ENCODE peak calls at places on chromosomes 12 and 14, in six cellular contexts. C, F, B, V, R and W are unnamed samples.

GRCh38 chr12:88444481-88444880 is 135.8 kb downstream of the KITLG start:
- DNase-seq in C (no peak), F (no peak), B (no peak), V (no peak), R (no peak), W (no peak)

GRCh38 chr12:47014474-47014873 is 64.9 kb upstream of the PCED1B start:
- DNase-seq in C (no peak), F (no peak), B (peak; percentile 41), V (no peak), R (no peak), W (no peak)

GRCh38 chr14:103158688-103159087 is 35.4 kb downstream of the TNFAIP2 start:
- DNase-seq in C (no peak), F (no peak), B (no peak), V (no peak), R (no peak), W (no peak)

GRCh38 chr12:131383291-131383690 is 327.6 kb upstream of the SFSWAP start:
- DNase-seq in C (no peak), F (no peak), B (no peak), V (no peak), R (no peak), W (no peak)

GRCh38 chr12:26121841-26122680 is 2.8 kb downstream of the BHLHE41 start:
- DNase-seq in C (peak; percentile 46), F (no peak), B (no peak), V (peak; percentile 45), R (peak; percentile 51), W (peak; percentile 34)

GRCh38 chr14:68772761-68773381 is 20.0 kb downstream of the ZFP36L1 start:
- DNase-seq in C (no peak), F (no peak), B (no peak), V (no peak), R (no peak), W (no peak)

GRCh38 chr12:54371328-54372112 is 7.2 kb upstream of the GPR84 start:
- DNase-seq in C (no peak), F (no peak), B (no peak), V (no peak), R (no peak), W (no peak)

GRCh38 chr12:46886541-46887041 is 60.8 kb upstream of the SLC38A4 start:
- DNase-seq in C (no peak), F (no peak), B (no peak), V (no peak), R (no peak), W (no peak)

GRCh38 chr12:50590869-50591268 is 86.1 kb downstream of the DIP2B start:
- DNase-seq in C (no peak), F (no peak), B (no peak), V (no peak), R (no peak), W (no peak)

GRCh38 chr14:68312884-68313725 is 479.8 kb downstream of the ZFP36L1 start:
- DNase-seq in C (peak; percentile 96), F (no peak), B (no peak), V (no peak), R (no peak), W (no peak)

GRCh38 chr12:69608114-69608513 is 2.6 kb downstream of the LRRC10 start:
- DNase-seq in C (no peak), F (no peak), B (no peak), V (no peak), R (no peak), W (no peak)

GRCh38 chr12:100789146-100789545 is 5.4 kb upstream of the ANO4 start:
- DNase-seq in C (no peak), F (no peak), B (peak; percentile 29), V (no peak), R (no peak), W (no peak)

GRCh38 chr12:11228268-11228879 is 41.1 kb downstream of the PRB3 start:
- DNase-seq in C (peak; percentile 63), F (no peak), B (peak; percentile 57), V (peak; percentile 57), R (peak; percentile 83), W (peak; percentile 53)

GRCh38 chr14:26191666-26192065 is 406.2 kb downstream of the NOVA1 start:
- DNase-seq in C (no peak), F (no peak), B (no peak), V (no peak), R (no peak), W (no peak)

GRCh38 chr12:20946732-20947131 is 136.2 kb downstream of the SLCO1B3 start:
- DNase-seq in C (peak; percentile 59), F (no peak), B (peak; percentile 51), V (no peak), R (peak; percentile 84), W (peak; percentile 35)

GRCh38 chr12:26848156-26848825 is 15.3 kb upstream of the ITPR2 start:
- DNase-seq in C (no peak), F (no peak), B (no peak), V (no peak), R (no peak), W (no peak)

GRCh38 chr14:32345311-32345771 is 16.2 kb downstream of the AKAP6 start:
- DNase-seq in C (no peak), F (no peak), B (peak; percentile 14), V (no peak), R (no peak), W (no peak)

GRCh38 chr12:68890701-68891113 is 42.3 kb downstream of the CPM start:
- DNase-seq in C (no peak), F (no peak), B (no peak), V (no peak), R (no peak), W (no peak)

GRCh38 chr12:3821441-3821840 is 51.8 kb downstream of the PARP11 start:
- DNase-seq in C (no peak), F (no peak), B (no peak), V (no peak), R (peak; percentile 84), W (no peak)

GRCh38 chr14:54366726-54367707 is 29.8 kb upstream of the CDKN3 start:
- DNase-seq in C (peak; percentile 58), F (no peak), B (peak; percentile 73), V (no peak), R (peak; percentile 83), W (no peak)

GRCh38 chr14:70873627-70874026 is 33.6 kb upstream of the PCNX1 start:
- DNase-seq in C (peak; percentile 54), F (no peak), B (no peak), V (no peak), R (no peak), W (no peak)
- TF ChIP-seq CTCF in C (no peak), F (no peak), B (no peak), V (no peak), R (peak; percentile 23), W (no peak)

DNA sequence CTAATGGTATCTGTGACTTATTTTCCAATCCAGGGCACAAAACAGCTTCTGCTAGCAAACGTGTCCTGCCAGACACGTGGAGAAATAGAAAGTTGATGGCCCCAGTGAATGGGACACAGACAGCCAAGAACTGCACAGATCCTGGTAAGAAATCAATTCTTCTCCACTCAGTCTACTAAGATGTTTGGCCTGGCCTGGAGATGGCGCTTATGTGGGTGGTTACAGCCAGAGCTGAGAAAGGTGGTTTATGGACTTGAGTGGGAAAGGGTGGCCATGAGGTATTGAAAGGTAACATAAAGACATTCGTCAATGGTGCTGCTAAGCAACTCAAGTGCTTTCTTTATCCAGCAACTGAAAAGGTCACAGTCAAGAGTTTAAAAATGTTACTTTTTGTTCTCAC is 2.9 kb downstream of the SLC24A4 start:
- DNase-seq in C (no peak), F (no peak), B (peak; percentile 18), V (no peak), R (no peak), W (no peak)
- TF ChIP-seq CTCF in C (peak; percentile 6), F (no peak), B (peak; percentile 11), V (no peak), R (peak; percentile 53), W (no peak)

DNA sequence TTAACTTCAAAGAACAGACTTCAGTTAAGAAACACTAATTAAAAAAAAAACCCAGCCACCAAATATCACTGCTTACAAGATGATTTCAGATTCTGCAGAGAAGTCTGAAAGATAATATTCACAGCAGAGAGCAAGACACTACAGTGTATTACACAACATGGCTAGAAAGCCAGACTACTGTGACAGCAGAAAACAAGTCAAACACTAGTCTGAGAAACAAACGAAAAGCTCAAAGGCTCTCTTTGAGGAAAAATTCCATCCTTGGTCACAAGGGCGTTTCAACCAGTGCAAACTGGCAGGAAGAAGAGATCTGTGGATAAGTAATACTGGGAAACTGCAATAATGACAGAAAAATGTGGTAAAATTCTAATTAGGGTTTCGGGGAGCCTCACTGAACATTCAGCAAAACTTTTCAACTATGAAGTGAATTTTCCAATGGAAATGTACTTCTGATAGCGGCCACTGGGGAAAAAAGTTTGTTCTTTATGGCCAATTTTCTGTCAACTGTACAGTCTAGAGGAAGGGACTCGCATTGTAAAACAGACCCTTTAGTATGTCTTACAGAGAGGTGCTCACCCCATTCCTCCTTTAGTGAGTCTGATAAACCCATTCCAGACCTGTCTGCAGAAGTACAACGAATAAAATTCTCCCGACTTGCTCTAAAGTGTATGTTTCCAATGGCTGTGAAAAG is 50.4 kb downstream of the ACADS start:
- DNase-seq in C (no peak), F (no peak), B (no peak), V (no peak), R (no peak), W (no peak)
- TF ChIP-seq CTCF in C (peak; percentile 0), F (peak; percentile 73), B (no peak), V (peak; percentile 24), R (no peak), W (peak; percentile 54)

DNA sequence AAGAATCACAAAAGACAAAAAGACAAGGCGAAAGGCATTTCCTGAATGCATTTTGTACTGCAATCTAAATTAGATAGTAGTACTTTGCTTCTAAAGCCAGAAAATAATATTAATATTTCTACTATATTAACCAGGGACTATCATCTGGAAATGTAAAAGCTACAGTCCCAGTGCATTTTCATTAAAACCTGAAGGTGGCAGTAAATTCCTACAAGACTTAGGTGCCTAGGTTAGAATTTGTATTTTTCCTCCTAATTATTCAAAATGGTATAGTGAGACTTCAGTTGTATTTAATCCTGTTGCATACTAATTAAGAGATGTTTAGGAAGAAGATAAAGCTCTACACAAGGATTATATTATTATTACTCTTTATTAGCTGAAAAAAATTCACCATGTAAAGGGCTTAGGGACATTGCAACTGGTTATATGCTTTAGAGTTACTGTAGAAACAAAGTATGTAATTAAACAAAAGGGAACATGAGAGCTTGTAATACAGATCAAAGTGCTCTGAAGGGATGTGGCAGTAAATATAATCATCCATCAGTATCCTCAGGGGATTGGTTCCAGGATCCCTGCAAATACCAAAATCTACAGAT is 53.6 kb downstream of the BRMS1L start:
- DNase-seq in C (peak; percentile 29), F (no peak), B (peak; percentile 33), V (no peak), R (peak; percentile 49), W (no peak)
- TF ChIP-seq CTCF in C (peak; percentile 40), F (no peak), B (peak; percentile 67), V (peak; percentile 61), R (peak; percentile 53), W (peak; percentile 68)

GRCh38 chr12:8779862-8780261 is 42.6 kb upstream of the A2ML1 start:
- DNase-seq in C (peak; percentile 5), F (no peak), B (no peak), V (no peak), R (no peak), W (no peak)
- TF ChIP-seq CTCF in C (no peak), F (no peak), B (no peak), V (no peak), R (no peak), W (no peak)

GRCh38 chr12:28172434-28173030 is 17.7 kb upstream of the CCDC91 start:
- DNase-seq in C (peak; percentile 25), F (no peak), B (peak; percentile 73), V (no peak), R (peak; percentile 66), W (no peak)
- TF ChIP-seq CTCF in C (peak; percentile 37), F (peak; percentile 23), B (peak; percentile 81), V (peak; percentile 67), R (peak; percentile 77), W (peak; percentile 80)